ENCODE peak calls at places on chromosome 20, in seven cellular contexts. R, U, I, P, Z, F and J are unnamed samples.

GRCh38 chr20:8153281-8153908 is 21.3 kb downstream of the PLCB1 start:
- DNase-seq in R (peak), U (no peak), I (peak), P (no peak), Z (no peak), F (no peak), J (peak)

GRCh38 chr20:39850821-39851330 is 838.2 kb downstream of the MAFB start:
- DNase-seq in R (no peak), U (no peak), I (no peak), P (no peak), Z (no peak), F (no peak), J (no peak)

GRCh38 chr20:17460119-17460518 is 71.1 kb downstream of the BFSP1 start:
- DNase-seq in R (no peak), U (no peak), I (no peak), P (no peak), Z (no peak), F (no peak), J (no peak)

GRCh38 chr20:17868146-17868545 is 100.4 kb downstream of the SNX5 start:
- DNase-seq in R (no peak), U (no peak), I (no peak), P (no peak), Z (no peak), F (no peak), J (no peak)

GRCh38 chr20:19838495-19838894 is 80.4 kb downstream of the RIN2 start:
- DNase-seq in R (no peak), U (no peak), I (no peak), P (no peak), Z (no peak), F (no peak), J (peak)

GRCh38 chr20:20003088-20003954 is 13.8 kb upstream of the NAA20 start:
- DNase-seq in R (peak), U (no peak), I (peak), P (no peak), Z (no peak), F (peak), J (no peak)

GRCh38 chr20:4320284-4320683 is 304.9 kb upstream of the RNF24 start:
- DNase-seq in R (no peak), U (no peak), I (no peak), P (no peak), Z (no peak), F (no peak), J (no peak)

GRCh38 chr20:31716351-31716750 is 6.3 kb downstream of the BCL2L1 start:
- DNase-seq in R (no peak), U (no peak), I (no peak), P (no peak), Z (no peak), F (no peak), J (no peak)

GRCh38 chr20:1505871-1506270 is 14.7 kb upstream of the SIRPB2 start:
- DNase-seq in R (no peak), U (no peak), I (no peak), P (no peak), Z (no peak), F (no peak), J (peak)

GRCh38 chr20:57048027-57048869 is 218.2 kb downstream of the BMP7 start:
- DNase-seq in R (peak), U (peak), I (peak), P (no peak), Z (no peak), F (peak), J (no peak)

GRCh38 chr20:58699246-58700107 is 6.9 kb downstream of the NPEPL1 start:
- DNase-seq in R (peak), U (no peak), I (peak), P (no peak), Z (no peak), F (no peak), J (no peak)

GRCh38 chr20:5170341-5170740 is 43.5 kb downstream of the CDS2 start:
- DNase-seq in R (no peak), U (no peak), I (no peak), P (no peak), Z (no peak), F (no peak), J (no peak)

GRCh38 chr20:46709055-46709458 is 392 bp upstream of the SLC2A10 start:
- DNase-seq in R (no peak), U (no peak), I (no peak), P (no peak), Z (no peak), F (no peak), J (peak)

GRCh38 chr20:40758790-40759189 is 69.8 kb upstream of the MAFB start:
- DNase-seq in R (no peak), U (no peak), I (no peak), P (no peak), Z (no peak), F (no peak), J (no peak)

GRCh38 chr20:64084209-64085152 is at the start of gene LKAAEAR1:
- DNase-seq in R (no peak), U (no peak), I (no peak), P (no peak), Z (no peak), F (no peak), J (no peak)

GRCh38 chr20:53939554-53940355 is 130.6 kb downstream of the BCAS1 start:
- DNase-seq in R (peak), U (peak), I (peak), P (peak), Z (peak), F (peak), J (peak)

GRCh38 chr20:46017272-46017671 is 8.6 kb downstream of the MMP9 start:
- DNase-seq in R (no peak), U (no peak), I (no peak), P (no peak), Z (no peak), F (no peak), J (no peak)

GRCh38 chr20:62799873-62800272 is 3.6 kb downstream of the MRGBP start:
- DNase-seq in R (no peak), U (no peak), I (no peak), P (no peak), Z (no peak), F (no peak), J (no peak)

GRCh38 chr20:34033903-34034302 is 40.2 kb downstream of the RALY start:
- DNase-seq in R (no peak), U (no peak), I (no peak), P (no peak), Z (no peak), F (no peak), J (no peak)

GRCh38 chr20:59583428-59584277 is 20.7 kb upstream of the PHACTR3 start:
- DNase-seq in R (no peak), U (no peak), I (peak), P (no peak), Z (no peak), F (no peak), J (no peak)

GRCh38 chr20:8909596-8909995 is 159.3 kb upstream of the PLCB4 start:
- DNase-seq in R (no peak), U (no peak), I (no peak), P (no peak), Z (no peak), F (no peak), J (peak)

GRCh38 chr20:63025534-63026331 is 19.0 kb upstream of the BHLHE23 start:
- DNase-seq in R (peak), U (no peak), I (peak), P (no peak), Z (no peak), F (no peak), J (peak)

GRCh38 chr20:63544241-63544957 is 3.1 kb downstream of the SRMS start:
- DNase-seq in R (no peak), U (no peak), I (no peak), P (no peak), Z (no peak), F (no peak), J (no peak)

DNA sequence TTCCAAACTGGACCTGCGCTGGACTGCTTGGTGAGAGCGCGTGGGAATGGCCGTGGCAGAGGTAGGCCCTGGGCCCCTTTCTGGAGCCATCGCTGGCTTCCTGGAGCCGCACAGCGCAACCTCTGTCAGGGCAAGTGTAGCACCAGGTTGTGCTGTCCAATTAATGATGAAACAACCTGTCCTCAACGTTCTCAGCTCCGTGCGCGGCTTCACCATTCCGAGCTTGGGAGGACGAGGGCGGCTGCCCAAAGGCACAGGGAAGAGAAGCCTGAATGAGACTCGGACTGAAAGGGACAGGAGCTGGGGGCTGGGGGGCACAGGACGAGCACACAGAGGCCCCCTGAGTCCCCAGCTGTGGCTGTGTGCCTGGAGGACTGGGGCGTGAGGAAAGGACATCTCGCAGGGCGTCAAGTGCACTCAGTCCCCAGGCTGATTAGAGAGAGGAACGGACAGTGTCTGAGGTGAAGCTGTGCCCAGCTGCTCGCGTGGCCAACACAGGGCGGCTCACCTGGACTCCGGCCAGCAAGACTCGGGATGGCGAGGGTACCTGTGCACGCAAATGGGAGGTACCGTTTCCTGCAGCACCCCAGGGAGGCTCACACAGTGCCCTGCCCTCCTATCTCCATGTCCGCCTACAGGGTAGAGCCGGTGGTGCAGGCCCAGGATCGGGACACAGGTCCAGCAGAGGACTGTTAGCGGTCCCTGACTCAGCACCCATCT is 403.3 kb downstream of the TAF4 start:
- DNase-seq in R (no peak), U (no peak), I (no peak), P (no peak), Z (no peak), F (no peak), J (no peak)
- TF ChIP-seq CTCF in R (no peak), U (peak), I (no peak), P (no peak), Z (peak), F (no peak), J (no peak)

DNA sequence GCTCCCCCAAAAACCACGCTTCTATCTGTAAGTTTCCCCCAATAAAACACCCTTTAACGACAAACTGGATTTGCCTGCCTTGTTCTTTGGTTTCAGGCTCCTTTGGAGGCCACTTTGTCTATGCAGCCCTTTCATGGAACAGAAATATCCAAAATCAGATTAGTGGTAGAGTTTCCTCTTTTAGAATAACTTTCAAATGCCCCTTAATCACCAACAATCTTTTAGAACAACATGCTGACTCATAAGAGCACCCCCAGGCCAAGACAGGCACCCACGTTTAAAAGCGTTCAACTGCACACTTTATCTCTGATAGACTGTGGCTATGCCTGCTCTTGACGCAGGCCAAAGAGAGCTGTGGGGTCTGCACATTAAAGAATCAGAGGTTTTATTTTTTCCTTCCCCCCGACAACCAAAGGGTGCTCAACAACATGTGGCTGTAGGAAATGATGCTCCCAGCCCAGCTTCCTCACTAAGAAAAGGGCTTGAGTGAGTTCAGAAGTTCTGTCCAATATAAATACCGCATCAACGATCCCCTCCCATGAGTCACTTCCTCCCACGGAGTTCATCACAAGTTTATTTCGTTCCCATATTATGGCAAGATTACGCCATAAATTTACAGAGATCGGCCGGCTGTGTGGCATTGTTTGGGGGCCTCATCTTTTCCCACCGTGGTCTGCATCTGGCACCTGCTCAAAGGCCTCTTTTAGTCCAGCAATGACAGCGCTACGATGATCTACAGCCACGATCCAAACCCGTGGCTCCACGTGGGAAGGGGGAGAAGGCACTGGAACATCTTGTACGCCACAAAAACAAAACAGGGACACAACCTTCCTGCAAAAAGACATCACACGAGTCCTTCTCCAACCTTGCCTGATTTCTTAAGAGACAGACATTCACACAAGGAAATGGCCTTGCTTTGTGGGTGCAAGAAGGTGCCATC is 88.8 kb upstream of the NFATC2 start:
- DNase-seq in R (peak), U (no peak), I (peak), P (no peak), Z (peak), F (no peak), J (peak)
- TF ChIP-seq CTCF in R (no peak), U (no peak), I (no peak), P (no peak), Z (no peak), F (no peak), J (no peak)

DNA sequence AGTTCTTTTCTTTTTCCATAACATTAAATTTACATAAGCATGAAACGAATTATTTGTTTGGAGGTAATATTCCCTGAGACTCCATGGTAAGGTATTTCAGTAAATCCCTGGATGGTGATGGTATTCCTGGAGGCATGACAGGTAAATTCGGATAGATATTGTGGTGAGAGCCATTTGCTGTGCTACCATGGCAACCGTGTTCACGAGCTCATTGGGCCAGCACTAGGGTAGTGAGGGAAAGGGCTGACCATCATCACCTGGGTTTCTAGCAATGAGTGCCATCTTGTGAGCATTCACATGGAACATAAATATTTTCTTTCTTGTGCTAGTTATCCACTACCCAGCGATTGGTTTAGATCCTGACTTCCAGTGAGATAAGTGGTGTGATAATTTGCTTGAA is 51.9 kb upstream of the GNRH2 start:
- DNase-seq in R (no peak), U (no peak), I (no peak), P (no peak), Z (no peak), F (no peak), J (no peak)
- TF ChIP-seq CTCF in R (no peak), U (no peak), I (no peak), P (no peak), Z (no peak), F (no peak), J (no peak)

GRCh38 chr20:50508171-50508761 is 1.9 kb upstream of the PTPN1 start:
- DNase-seq in R (no peak), U (no peak), I (no peak), P (no peak), Z (no peak), F (no peak), J (no peak)

GRCh38 chr20:50510706-50511401 is 671 bp downstream of the PTPN1 start:
- DNase-seq in R (no peak), U (no peak), I (no peak), P (peak), Z (no peak), F (no peak), J (no peak)

GRCh38 chr20:50512323-50512722 is 2.1 kb downstream of the PTPN1 start:
- DNase-seq in R (no peak), U (no peak), I (no peak), P (no peak), Z (no peak), F (no peak), J (no peak)

GRCh38 chr20:50513169-50514034 is 3.2 kb downstream of the PTPN1 start:
- DNase-seq in R (peak), U (no peak), I (peak), P (no peak), Z (no peak), F (no peak), J (peak)

DNA sequence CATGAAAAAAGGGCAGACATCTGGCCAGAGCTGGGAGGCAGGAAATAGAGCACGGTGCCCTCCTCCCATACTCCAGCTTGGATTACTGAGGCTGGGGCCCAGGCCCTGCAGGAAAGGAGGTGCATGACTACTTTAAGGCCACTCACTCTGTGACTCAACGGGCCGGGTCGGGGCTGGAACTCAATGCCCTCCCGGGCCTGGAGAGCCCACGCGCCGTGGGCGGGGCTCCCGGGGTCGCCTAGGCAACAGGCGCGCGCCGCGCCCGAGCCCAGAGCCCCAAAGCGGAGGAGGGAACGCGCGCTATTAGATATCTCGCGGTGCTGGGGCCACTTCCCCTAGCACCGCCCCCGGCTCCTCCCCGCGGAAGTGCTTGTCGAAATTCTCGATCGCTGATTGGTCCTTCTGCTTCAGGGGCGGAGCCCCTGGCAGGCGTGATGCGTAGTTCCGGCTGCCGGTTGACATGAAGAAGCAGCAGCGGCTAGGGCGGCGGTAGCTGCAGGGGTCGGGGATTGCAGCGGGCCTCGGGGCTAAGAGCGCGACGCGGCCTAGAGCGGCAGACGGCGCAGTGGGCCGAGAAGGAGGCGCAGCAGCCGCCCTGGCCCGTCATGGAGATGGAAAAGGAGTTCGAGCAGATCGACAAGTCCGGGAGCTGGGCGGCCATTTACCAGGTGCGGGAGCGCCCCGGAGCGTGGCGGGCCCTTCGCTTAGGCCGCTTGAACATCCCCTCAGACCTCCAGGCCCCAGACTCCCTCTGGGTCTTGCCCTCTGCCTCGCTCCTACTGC is at the start of gene PTPN1:
- DNase-seq in R (peak), U (peak), I (peak), P (peak), Z (peak), F (peak), J (peak)
- TF ChIP-seq CTCF in R (peak), U (no peak), I (no peak), P (no peak), Z (peak), F (no peak), J (peak)

GRCh38 chr20:35663813-35664543 is 722 bp downstream of the CPNE1 start:
- DNase-seq in R (no peak), U (peak), I (peak), P (peak), Z (no peak), F (peak), J (peak)
- TF ChIP-seq CTCF in R (no peak), U (no peak), I (no peak), P (no peak), Z (no peak), F (no peak), J (no peak)

GRCh38 chr20:24208652-24209051 is 220.1 kb upstream of the GGTLC1 start:
- DNase-seq in R (no peak), U (no peak), I (no peak), P (no peak), Z (no peak), F (no peak), J (no peak)
- TF ChIP-seq CTCF in R (no peak), U (peak), I (no peak), P (no peak), Z (no peak), F (no peak), J (no peak)

GRCh38 chr20:48191200-48191599 is 405.9 kb upstream of the SULF2 start:
- DNase-seq in R (peak), U (no peak), I (peak), P (no peak), Z (no peak), F (no peak), J (peak)

GRCh38 chr20:48186915-48187314 is 401.6 kb upstream of the SULF2 start:
- DNase-seq in R (peak), U (no peak), I (peak), P (no peak), Z (no peak), F (no peak), J (peak)

GRCh38 chr20:48190757-48191156 is 405.5 kb upstream of the SULF2 start:
- DNase-seq in R (no peak), U (no peak), I (no peak), P (no peak), Z (no peak), F (no peak), J (no peak)

GRCh38 chr20:48187891-48188290 is 402.6 kb upstream of the SULF2 start:
- DNase-seq in R (no peak), U (no peak), I (no peak), P (no peak), Z (no peak), F (no peak), J (no peak)

DNA sequence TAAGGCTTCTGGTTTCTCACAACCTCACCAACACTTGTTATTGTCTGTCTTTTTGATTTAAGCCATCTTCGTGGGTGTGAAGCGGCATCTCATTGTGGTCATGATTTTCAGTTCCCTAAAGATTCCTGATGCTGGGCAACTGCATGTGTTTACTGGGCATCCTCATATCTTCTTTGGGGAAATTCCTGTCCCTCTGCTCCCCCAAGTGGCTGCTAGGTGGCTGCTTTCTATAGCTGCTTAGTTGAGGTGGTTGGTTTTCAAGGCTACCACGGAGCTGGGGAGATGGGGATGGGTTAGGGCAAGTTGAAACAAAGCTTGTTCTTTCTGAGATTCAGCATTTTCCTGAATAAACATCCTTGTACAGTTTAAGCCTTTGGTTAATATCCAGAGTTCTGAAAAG is 403.9 kb upstream of the SULF2 start:
- DNase-seq in R (peak), U (no peak), I (peak), P (no peak), Z (no peak), F (peak), J (peak)
- TF ChIP-seq CTCF in R (peak), U (peak), I (peak), P (no peak), Z (peak), F (peak), J (peak)

DNA sequence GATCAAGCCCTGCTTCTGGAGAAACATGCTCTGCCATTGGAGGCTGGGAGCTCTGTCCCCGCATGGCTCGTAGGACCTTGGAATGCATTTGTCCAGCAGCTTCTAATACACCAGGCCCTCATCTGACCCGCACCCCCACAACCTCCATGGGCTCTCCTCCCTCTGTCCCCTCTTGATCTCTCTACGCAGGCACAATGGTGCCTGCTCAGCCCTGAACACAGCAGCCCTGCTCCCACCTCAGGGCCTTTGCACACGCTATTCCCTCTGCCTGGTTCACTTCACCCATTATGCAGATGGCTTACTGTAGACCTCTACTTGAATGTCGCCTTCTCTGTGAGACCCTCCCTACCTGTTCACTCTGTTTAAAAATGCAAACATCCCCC is 27.0 kb upstream of the PTGIS start:
- DNase-seq in R (no peak), U (no peak), I (no peak), P (no peak), Z (no peak), F (no peak), J (no peak)
- TF ChIP-seq CTCF in R (no peak), U (no peak), I (no peak), P (no peak), Z (no peak), F (no peak), J (no peak)